ENCODE peak calls at places on chromosomes 3 and 15, in ten cellular contexts. A, F, K, G, Z, J, N, I, U and D are unnamed samples.

GRCh38 chr3:166085164-166085830 is 248.1 kb upstream of the BCHE start:
- DNase-seq in G (no peak), A (no peak), Z (no peak), F (no peak), K (no peak), J (no peak), I (no peak), U (no peak), N (no peak), D (no peak)

GRCh38 chr15:45377630-45378148 is 655 bp downstream of the GATM start:
- DNase-seq in A (peak; percentile 1), K (no peak), G (peak; percentile 51), I (peak; percentile 61), Z (no peak), U (no peak), J (peak; percentile 54), F (no peak), N (peak; percentile 77), D (no peak)

GRCh38 chr15:98755781-98756180 is 107.4 kb downstream of the IGF1R start:
- DNase-seq in J (no peak), K (no peak), F (no peak), G (no peak), N (no peak), I (no peak), U (no peak), Z (no peak), A (no peak), D (no peak)

GRCh38 chr15:79494963-79495362 is 62.8 kb downstream of the MINAR1 start:
- DNase-seq in K (no peak), A (no peak), G (no peak), I (no peak), F (no peak), Z (no peak), N (no peak), U (no peak), J (no peak), D (no peak)

GRCh38 chr3:10334461-10334860 is 13.5 kb upstream of the SEC13 start:
- DNase-seq in K (no peak), U (no peak), Z (no peak), F (no peak), A (no peak), G (no peak), I (peak; percentile 39), J (no peak), N (no peak), D (no peak)

GRCh38 chr3:133408961-133409360 is 9.1 kb downstream of the BFSP2 start:
- DNase-seq in J (no peak), A (peak; percentile 60), K (no peak), I (no peak), F (no peak), G (no peak), Z (no peak), U (no peak), N (no peak), D (no peak)

GRCh38 chr3:151379083-151379734 is 5.3 kb downstream of the P2RY12 start:
- DNase-seq in A (peak; percentile 57), U (no peak), I (peak; percentile 31), K (peak; percentile 41), F (no peak), G (no peak), Z (peak; percentile 37), J (peak; percentile 38), N (no peak), D (no peak)

GRCh38 chr15:96625251-96625650 is 294.8 kb downstream of the NR2F2 start:
- DNase-seq in G (no peak), A (no peak), F (no peak), N (no peak), U (no peak), I (no peak), K (no peak), J (no peak), Z (no peak), D (no peak)

GRCh38 chr3:138188013-138188352 is 882 bp downstream of the ARMC8 start:
- DNase-seq in N (peak; percentile 66), Z (no peak), A (peak; percentile 75), I (no peak), F (no peak), K (no peak), U (no peak), J (no peak), G (no peak), D (no peak)

GRCh38 chr3:149736180-149737100 is 15.8 kb downstream of the COMMD2 start:
- DNase-seq in K (no peak), A (peak; percentile 82), J (no peak), I (no peak), N (no peak), U (peak; percentile 57), F (no peak), Z (no peak), G (no peak), D (no peak)

GRCh38 chr15:31393441-31394091 is 66.9 kb downstream of the KLF13 start:
- DNase-seq in G (no peak), A (peak; percentile 61), U (no peak), I (no peak), F (no peak), Z (no peak), J (peak; percentile 27), K (no peak), N (peak; percentile 68), D (no peak)

GRCh38 chr3:183185696-183186095 is 23.2 kb upstream of the LAMP3 start:
- DNase-seq in Z (no peak), F (no peak), G (no peak), A (peak; percentile 63), N (no peak), J (no peak), I (no peak), K (no peak), U (no peak), D (no peak)

GRCh38 chr3:5304789-5305680 is 117.5 kb downstream of the EDEM1 start:
- DNase-seq in I (peak; percentile 54), N (no peak), A (peak; percentile 67), J (peak; percentile 55), U (peak; percentile 57), G (peak; percentile 52), F (no peak), Z (peak; percentile 46), K (no peak), D (no peak)

GRCh38 chr3:129514110-129514509 is 14.3 kb upstream of the RHO start:
- DNase-seq in U (no peak), A (no peak), I (no peak), G (no peak), K (no peak), N (no peak), J (no peak), F (no peak), Z (no peak), D (no peak)

GRCh38 chr3:88114878-88115549 is 34.7 kb upstream of the C3orf38 start:
- DNase-seq in U (no peak), A (no peak), J (no peak), N (no peak), Z (no peak), I (no peak), G (no peak), F (no peak), K (no peak), D (no peak)

GRCh38 chr3:157540656-157541055 is 37.4 kb upstream of the VEPH1 start:
- DNase-seq in U (no peak), N (no peak), J (no peak), G (no peak), K (no peak), I (no peak), Z (no peak), A (no peak), F (no peak), D (no peak)

GRCh38 chr3:157541506-157542236 is 38.5 kb upstream of the VEPH1 start:
- DNase-seq in I (no peak), G (no peak), Z (no peak), F (no peak), U (no peak), A (no peak), N (no peak), K (no peak), J (no peak), D (no peak)

GRCh38 chr3:157544501-157545139 is 41.4 kb upstream of the VEPH1 start:
- DNase-seq in F (no peak), K (no peak), I (no peak), G (no peak), U (no peak), J (no peak), Z (no peak), N (no peak), A (peak; percentile 95), D (no peak)

GRCh38 chr3:157543491-157544035 is 40.3 kb upstream of the VEPH1 start:
- DNase-seq in K (no peak), Z (no peak), A (no peak), F (no peak), I (no peak), G (no peak), U (no peak), J (no peak), N (no peak), D (no peak)

GRCh38 chr3:157542711-157543485 is 39.7 kb upstream of the VEPH1 start:
- DNase-seq in F (no peak), I (no peak), K (peak; percentile 84), J (peak; percentile 84), U (peak; percentile 82), A (peak; percentile 75), G (peak; percentile 81), N (peak; percentile 86), Z (peak; percentile 25), D (no peak)
- TF ChIP-seq CTCF in F (no peak), I (no peak), K (no peak), J (no peak), U (peak; percentile 48), A (peak; percentile 51), G (no peak), N (no peak), Z (peak; percentile 42), D (no peak)

DNA sequence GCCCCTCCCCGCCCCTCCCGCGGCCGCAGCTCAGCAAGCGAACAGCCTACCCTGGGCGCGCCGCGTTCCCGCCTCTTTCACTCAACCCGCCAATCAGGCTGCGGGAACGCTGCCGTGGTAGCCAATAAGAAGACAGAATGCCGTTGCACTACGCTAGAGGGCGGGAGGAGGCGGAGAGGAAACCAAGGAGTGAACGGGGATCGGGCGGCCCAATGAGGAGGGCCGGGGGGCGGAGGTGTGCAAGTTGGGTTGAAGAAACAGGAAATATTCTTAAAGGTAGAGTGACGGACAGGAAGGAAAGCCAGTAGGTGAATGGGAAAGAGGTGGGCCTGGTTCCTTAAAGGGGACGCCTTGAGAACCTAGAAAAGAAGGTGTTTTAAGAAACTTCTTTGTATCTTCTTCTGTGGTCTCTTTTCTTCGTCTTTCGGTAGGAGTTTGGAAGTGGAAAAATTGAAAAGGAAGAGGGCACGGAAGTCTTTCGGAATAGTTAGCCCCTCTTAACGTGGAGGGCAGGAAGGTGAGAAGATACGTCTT is 283 bp upstream of the USF3 start:
- DNase-seq in Z (peak; percentile 99), K (peak; percentile 99), U (peak; percentile 99), N (peak; percentile 100), J (peak; percentile 99), G (peak; percentile 99), I (peak; percentile 99), A (peak; percentile 100), F (peak; percentile 97), D (peak; percentile 81)
- TF ChIP-seq CTCF in Z (no peak), K (peak; percentile 28), U (no peak), N (no peak), J (no peak), G (no peak), I (peak; percentile 30), A (peak; percentile 12), F (no peak), D (no peak)

GRCh38 chr3:72924055-72924454 is 36.2 kb downstream of the GXYLT2 start:
- DNase-seq in I (no peak), F (no peak), A (no peak), Z (no peak), G (no peak), N (no peak), U (no peak), J (no peak), K (no peak), D (no peak)
- TF ChIP-seq CTCF in I (no peak), F (no peak), A (peak; percentile 7), Z (peak; percentile 15), G (no peak), N (no peak), U (no peak), J (no peak), K (no peak), D (no peak)

GRCh38 chr3:184741798-184742675 is 30.2 kb upstream of the MAGEF1 start:
- DNase-seq in I (no peak), F (no peak), Z (no peak), A (no peak), J (no peak), N (no peak), K (peak; percentile 17), U (no peak), G (peak; percentile 21), D (no peak)
- TF ChIP-seq CTCF in I (no peak), F (no peak), Z (no peak), A (peak; percentile 13), J (no peak), N (no peak), K (no peak), U (no peak), G (no peak), D (no peak)